ENCODE peak calls at places on chromosomes 12 and 14, in four cellular contexts. U is upper lobe of right lung, Y is sigmoid colon, R is ovary. G is an unnamed sample. For H3K4me1, the result is how much of the 10 kb centered on the place peaks cover.

GRCh38 chr12:57518920-57519757 is 1.2 kb downstream of the DDIT3 start:
- DNase-seq in R (peak), Y (peak), U (no peak), G (no peak)

GRCh38 chr12:124395284-124395752 is 100.4 kb downstream of the RFLNA start:
- DNase-seq in R (no peak), Y (no peak), U (no peak), G (no peak)

GRCh38 chr14:79587194-79587593 is 624.1 kb downstream of the DIO2 start:
- DNase-seq in U (no peak), R (no peak), Y (no peak), G (peak)

GRCh38 chr12:124053855-124054254 is 80.8 kb downstream of the ZNF664 start:
- DNase-seq in Y (peak), U (no peak), R (peak), G (peak)

GRCh38 chr12:93347054-93347786 is 30.5 kb upstream of the NUDT4 start:
- DNase-seq in Y (no peak), R (no peak), U (no peak), G (no peak)

GRCh38 chr12:121791671-121792496 is 1.6 kb downstream of the RHOF start:
- DNase-seq in U (peak), Y (no peak), R (no peak), G (peak)

GRCh38 chr12:94867066-94867855 is 136.2 kb downstream of the NDUFA12 start:
- DNase-seq in R (no peak), Y (no peak), U (no peak), G (no peak)

GRCh38 chr12:85784096-85784720 is 52.0 kb downstream of the RASSF9 start:
- DNase-seq in U (no peak), R (no peak), Y (no peak), G (no peak)

GRCh38 chr12:4628406-4628805 is 20.4 kb downstream of the AKAP3 start:
- DNase-seq in R (no peak), Y (no peak), U (no peak), G (no peak)

GRCh38 chr14:91396959-91397815 is 20.4 kb downstream of the CCDC88C start:
- DNase-seq in U (no peak), Y (no peak), R (no peak), G (peak)

GRCh38 chr12:32545413-32545970 is 133.6 kb upstream of the DNM1L start:
- DNase-seq in Y (no peak), R (no peak), U (no peak), G (no peak)

GRCh38 chr12:106841471-106842302 is 67.2 kb downstream of the RIC8B start:
- DNase-seq in R (no peak), Y (no peak), U (no peak), G (no peak)

GRCh38 chr12:117019866-117020265 is 79.3 kb downstream of the TESC start:
- DNase-seq in R (no peak), Y (peak), U (no peak), G (no peak)

GRCh38 chr14:73237219-73237785 is at the start of gene PAPLN:
- DNase-seq in R (peak), U (no peak), Y (peak), G (no peak)

GRCh38 chr14:85131523-85131922 is 398.4 kb upstream of the FLRT2 start:
- DNase-seq in R (no peak), Y (no peak), U (no peak), G (no peak)

GRCh38 chr12:31732926-31733548 is 4.2 kb upstream of the AMN1 start:
- DNase-seq in R (no peak), Y (no peak), U (no peak), G (no peak)

GRCh38 chr12:115541891-115542361 is 735.6 kb downstream of the MED13L start:
- DNase-seq in U (no peak), R (no peak), Y (no peak), G (no peak)

GRCh38 chr14:30005114-30005698 is 77.6 kb upstream of the PRKD1 start:
- DNase-seq in Y (no peak), U (no peak), R (no peak), G (no peak)

GRCh38 chr12:108622425-108622824 is 11.3 kb downstream of the SELPLG start:
- DNase-seq in R (no peak), U (no peak), Y (no peak), G (no peak)

GRCh38 chr14:77991128-77991772 is 178.9 kb upstream of the NRXN3 start:
- DNase-seq in R (no peak), Y (no peak), U (no peak), G (no peak)

GRCh38 chr12:123049398-123050250 is 69.1 kb downstream of the ARL6IP4 start:
- DNase-seq in R (no peak), U (no peak), Y (no peak), G (peak)

GRCh38 chr12:107759410-107759809 is 1.5 kb downstream of the PRDM4 start:
- DNase-seq in U (no peak), Y (no peak), R (no peak), G (no peak)

GRCh38 chr12:53844989-53845836 is 93.4 kb upstream of the HOXC13 start:
- DNase-seq in U (no peak), Y (no peak), R (no peak), G (no peak)

GRCh38 chr14:76143642-76144041 is 8.1 kb upstream of the GPATCH2L start:
- DNase-seq in R (no peak), U (no peak), Y (no peak), G (no peak)

GRCh38 chr12:69633061-69633460 is 22.4 kb upstream of the LRRC10 start:
- DNase-seq in U (no peak), R (no peak), Y (no peak), G (no peak)
- TF ChIP-seq CTCF in U (no peak), R (no peak), Y (no peak), G (no peak)

GRCh38 chr14:52060080-52060479 is 8.8 kb downstream of the NID2 start:
- DNase-seq in U (no peak), R (peak), Y (no peak), G (no peak)

GRCh38 chr14:52061380-52061779 is 7.5 kb downstream of the NID2 start:
- DNase-seq in U (no peak), Y (peak), R (no peak), G (no peak)

GRCh38 chr14:52055215-52055614 is 13.6 kb downstream of the NID2 start:
- DNase-seq in U (no peak), Y (no peak), R (no peak), G (no peak)

GRCh38 chr14:52059614-52060013 is 9.2 kb downstream of the NID2 start:
- DNase-seq in R (no peak), U (no peak), Y (no peak), G (no peak)

GRCh38 chr14:52058346-52058745 is 10.5 kb downstream of the NID2 start:
- DNase-seq in U (no peak), R (no peak), Y (no peak), G (no peak)
- H3K4me1 ChIP-seq in U (under half), R (under half), Y (half or more), G (under half)

DNA sequence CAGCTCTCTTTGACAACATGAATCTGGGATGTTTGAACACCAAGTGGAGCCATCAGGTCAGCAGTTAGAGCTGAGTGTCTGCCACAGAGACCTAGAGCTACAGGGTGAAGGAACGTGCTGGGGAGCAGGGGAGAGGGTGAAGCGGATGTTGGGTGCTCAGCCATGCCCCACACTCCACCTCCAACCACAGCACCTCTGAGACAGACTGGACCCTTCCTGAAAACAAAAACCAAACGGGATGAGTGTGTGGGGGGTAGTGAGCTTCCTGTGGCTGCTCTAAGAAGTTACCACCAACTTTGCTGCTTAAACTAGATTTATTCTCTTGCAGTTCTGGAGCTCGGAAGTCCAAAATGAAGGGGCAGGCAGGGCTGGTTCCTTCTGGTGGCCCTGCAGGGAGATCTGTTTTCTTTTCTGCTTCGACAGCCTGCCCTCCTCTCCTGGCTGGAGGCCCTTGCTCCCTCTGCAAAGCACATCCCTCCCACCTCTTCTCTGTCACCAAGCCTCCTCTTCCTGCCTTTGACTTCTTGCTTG is 5.6 kb upstream of the GOLGA3 start:
- DNase-seq in R (no peak), U (no peak), Y (no peak), G (no peak)
- H3K4me3 ChIP-seq in R (no peak), U (no peak), Y (no peak), G (no peak)

GRCh38 chr12:127450822-127451221 is 816.1 kb upstream of the TMEM132C start:
- DNase-seq in Y (no peak), R (no peak), U (no peak), G (no peak)

GRCh38 chr12:127457726-127458125 is 809.2 kb upstream of the TMEM132C start:
- DNase-seq in R (no peak), U (no peak), Y (no peak), G (no peak)

GRCh38 chr12:127459687-127460086 is 807.3 kb upstream of the TMEM132C start:
- DNase-seq in Y (no peak), U (no peak), R (no peak), G (no peak)

GRCh38 chr12:127459166-127459565 is 807.8 kb upstream of the TMEM132C start:
- DNase-seq in U (no peak), R (no peak), Y (no peak), G (no peak)

GRCh38 chr12:127455347-127456265 is 811.4 kb upstream of the TMEM132C start:
- DNase-seq in Y (no peak), U (no peak), R (no peak), G (no peak)
- TF ChIP-seq CTCF in Y (no peak), U (no peak), R (no peak), G (no peak)

GRCh38 chr14:104678346-104678745 is 11.1 kb upstream of the INF2 start:
- DNase-seq in U (peak), Y (peak), R (peak), G (no peak)
- H3K4me1 ChIP-seq in U (under half), Y (half or more), R (under half), G (half or more)

G was measured in mucosa of descending colon.